ENCODE peak calls at places on chromosomes 11 and 22, in eight cellular contexts. D is fibroblast of lung, E is kidney, R is stomach, A is pancreas, Z is PC-9, B is transverse colon, M is left ventricle myocardium inferior. O is an unnamed sample.

GRCh38 chr11:43947003-43947500 is 4.6 kb downstream of the C11orf96 start:
- DNase-seq in E (peak; percentile 71), R (no peak), Z (no peak), A (no peak), D (no peak), M (no peak), B (no peak), O (peak; percentile 47)

GRCh38 chr22:21837184-21837979 is 30.1 kb downstream of the MAPK1 start:
- DNase-seq in E (no peak), D (peak; percentile 79), A (no peak), M (no peak), R (no peak), Z (peak; percentile 38), B (no peak), O (peak; percentile 33)

GRCh38 chr22:49936018-49936972 is 17.9 kb downstream of the CRELD2 start:
- DNase-seq in B (peak; percentile 92), Z (peak; percentile 97), D (peak; percentile 85), E (peak; percentile 99), A (peak; percentile 91), M (peak; percentile 93), R (peak; percentile 95), O (peak; percentile 58)

GRCh38 chr11:47468598-47469214 is 19.8 kb upstream of the RAPSN start:
- DNase-seq in E (peak; percentile 16), R (no peak), M (no peak), B (no peak), D (peak; percentile 5), A (no peak), Z (no peak), O (no peak)

GRCh38 chr22:48835364-48835763 is 992.3 kb downstream of the BRD1 start:
- DNase-seq in Z (no peak), R (no peak), D (no peak), M (no peak), A (no peak), B (no peak), E (peak; percentile 52), O (no peak)

GRCh38 chr11:86990520-86990919 is 35.3 kb upstream of the FZD4 start:
- DNase-seq in Z (no peak), B (no peak), R (no peak), A (no peak), M (no peak), D (peak; percentile 28), E (no peak), O (peak; percentile 70)

GRCh38 chr22:19717691-19718254 is 3.5 kb downstream of the SEPTIN5 start:
- DNase-seq in R (peak; percentile 79), M (peak; percentile 81), A (peak; percentile 80), E (peak; percentile 91), D (peak; percentile 57), B (peak; percentile 77), Z (peak; percentile 76), O (peak; percentile 85)

GRCh38 chr22:22752556-22753477 is 108.4 kb downstream of the GGTLC2 start:
- DNase-seq in B (no peak), D (peak; percentile 88), Z (no peak), A (no peak), R (no peak), M (no peak), E (peak; percentile 77), O (no peak)

GRCh38 chr11:48148749-48149148 is 67.9 kb upstream of the OR4B1 start:
- DNase-seq in M (no peak), D (no peak), A (no peak), B (no peak), Z (no peak), R (no peak), E (no peak), O (no peak)

GRCh38 chr11:113994077-113994954 is 19.4 kb downstream of the HTR3A start:
- DNase-seq in Z (no peak), E (no peak), B (no peak), R (peak; percentile 36), A (no peak), M (no peak), D (peak; percentile 17), O (no peak)

GRCh38 chr11:12246169-12246568 is 131.2 kb upstream of the PARVA start:
- DNase-seq in M (no peak), D (no peak), A (peak; percentile 60), E (no peak), Z (no peak), R (no peak), B (no peak), O (no peak)

GRCh38 chr22:27918351-27919221 is 470 bp downstream of the PITPNB start:
- DNase-seq in E (peak; percentile 88), R (peak; percentile 33), M (peak; percentile 46), D (peak; percentile 58), A (peak; percentile 69), B (peak; percentile 55), Z (peak; percentile 47), O (peak; percentile 62)

GRCh38 chr11:111308140-111308539 is 9.8 kb downstream of the POU2AF3 start:
- DNase-seq in B (peak; percentile 87), Z (no peak), D (peak; percentile 74), M (no peak), R (peak; percentile 91), A (peak; percentile 85), E (no peak), O (no peak)

GRCh38 chr11:100774859-100775258 is 87.8 kb downstream of the ARHGAP42 start:
- DNase-seq in Z (no peak), D (no peak), M (no peak), E (no peak), R (no peak), A (no peak), B (no peak), O (no peak)

GRCh38 chr11:61826930-61827572 is 1.0 kb upstream of the FADS2 start:
- DNase-seq in R (no peak), Z (no peak), A (no peak), M (no peak), E (peak; percentile 74), D (no peak), B (no peak), O (no peak)

GRCh38 chr11:102940714-102941588 is 14.6 kb downstream of the MMP13 start:
- DNase-seq in D (peak; percentile 76), E (no peak), A (no peak), R (peak; percentile 60), M (no peak), B (peak; percentile 45), Z (peak; percentile 43), O (peak; percentile 76)

GRCh38 chr22:29480512-29481264 is 670 bp downstream of the NEFH start:
- DNase-seq in Z (peak; percentile 54), A (no peak), E (no peak), D (peak; percentile 80), R (no peak), B (no peak), M (peak; percentile 16), O (no peak)
- H3K4me3 ChIP-seq in Z (peak overlapping the region; percentile 50), A (no peak overlapping the region), E (peak overlapping the region; percentile 5), D (no peak overlapping the region), R (peak overlapping the region; percentile 33), B (peak overlapping the region; percentile 32), M (peak overlapping the region; percentile 48), O (no peak overlapping the region)

GRCh38 chr22:42891008-42891407 is 33.9 kb upstream of the ARFGAP3 start:
- DNase-seq in Z (no peak), D (no peak), E (no peak), R (no peak), A (no peak), B (no peak), M (no peak), O (no peak)
- H3K4me3 ChIP-seq in Z (no peak overlapping the region), D (no peak overlapping the region), E (no peak overlapping the region), R (no peak overlapping the region), A (no peak overlapping the region), B (no peak overlapping the region), M (no peak overlapping the region), O (no peak overlapping the region)

GRCh38 chr11:125874556-125875124 is 12.8 kb upstream of the HYLS1 start:
- DNase-seq in A (no peak), D (peak; percentile 80), E (no peak), B (peak; percentile 49), R (peak; percentile 48), M (peak; percentile 25), Z (peak; percentile 26), O (peak; percentile 82)
- H3K4me3 ChIP-seq in A (no peak overlapping the region), D (no peak overlapping the region), E (no peak overlapping the region), B (no peak overlapping the region), R (no peak overlapping the region), M (peak overlapping the region; percentile 44), Z (no peak overlapping the region), O (no peak overlapping the region)

GRCh38 chr22:17777005-17777716 is 2.9 kb upstream of the BID start:
- DNase-seq in R (peak; percentile 55), B (peak; percentile 58), Z (no peak), A (no peak), E (peak; percentile 74), D (no peak), M (no peak), O (no peak)

GRCh38 chr22:17774928-17775675 is 833 bp upstream of the BID start:
- DNase-seq in M (no peak), E (peak; percentile 72), B (no peak), A (no peak), R (no peak), Z (no peak), D (no peak), O (no peak)

GRCh38 chr22:17774206-17774927 is at the start of gene BID:
- DNase-seq in R (peak; percentile 60), Z (peak; percentile 18), B (peak; percentile 75), A (no peak), M (peak; percentile 68), E (peak; percentile 85), D (no peak), O (no peak)

GRCh38 chr22:17777717-17778044 is 3.4 kb upstream of the BID start:
- DNase-seq in M (no peak), E (peak; percentile 73), B (no peak), Z (no peak), R (no peak), A (no peak), D (no peak), O (no peak)

DNA sequence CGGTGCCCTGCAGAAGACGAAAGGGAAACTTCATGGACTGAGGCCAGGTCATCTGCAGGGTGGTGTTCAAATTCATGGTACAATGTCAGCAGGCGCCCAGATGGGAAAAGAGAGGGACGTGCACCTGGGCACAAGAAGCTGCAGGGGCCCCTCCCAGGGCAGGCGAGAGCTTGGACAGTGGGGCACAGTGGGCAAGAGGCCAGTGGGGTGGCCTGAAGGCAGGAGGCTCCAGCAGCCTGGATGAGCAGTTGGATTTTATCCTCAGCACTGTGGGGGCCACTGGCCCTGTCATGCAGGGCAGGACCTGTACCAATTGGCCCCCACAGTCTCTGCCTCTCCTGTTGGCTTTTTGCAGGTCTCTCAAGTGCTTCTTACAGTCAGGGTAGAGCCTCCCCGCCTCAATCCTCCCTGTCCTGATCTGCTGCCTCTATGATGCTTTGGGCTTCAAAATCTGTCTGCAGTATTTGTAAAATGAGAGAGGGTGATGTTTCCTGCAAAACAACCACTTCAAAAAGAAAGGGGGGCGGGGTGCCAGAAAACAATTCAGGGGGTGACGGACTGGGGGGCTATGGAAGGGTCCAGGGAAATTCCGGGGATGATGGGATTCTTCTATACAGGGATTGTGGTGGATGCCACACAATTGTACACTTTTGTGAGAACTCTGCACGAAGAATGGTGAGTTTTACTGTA is 1.7 kb upstream of the BID start:
- DNase-seq in M (no peak), B (no peak), R (no peak), Z (no peak), A (no peak), D (no peak), E (peak; percentile 53), O (no peak)
- H3K4me3 ChIP-seq in M (no peak overlapping the region), B (no peak overlapping the region), R (no peak overlapping the region), Z (no peak overlapping the region), A (no peak overlapping the region), D (no peak overlapping the region), E (no peak overlapping the region), O (no peak overlapping the region)